ENCODE peak calls at places on chromosomes 13 and 19, in eight cellular contexts. U, T, B, X, R, Z, G and D are unnamed samples.

GRCh38 chr19:4870025-4870700 is 2.7 kb upstream of the PLIN3 start:
- DNase-seq in U (peak; percentile 81), T (peak; percentile 66), B (no peak), X (no peak), R (no peak), Z (peak; percentile 60), G (peak; percentile 92), D (no peak)

GRCh38 chr13:46603165-46603603 is 50.2 kb downstream of the LRCH1 start:
- DNase-seq in U (no peak), T (no peak), B (no peak), X (no peak), R (no peak), Z (no peak), G (peak; percentile 44), D (no peak)

GRCh38 chr13:27125357-27126282 is 46.0 kb downstream of the USP12 start:
- DNase-seq in U (no peak), T (no peak), B (no peak), X (no peak), R (no peak), Z (no peak), G (no peak), D (no peak)

GRCh38 chr19:16586477-16586871 is 14.3 kb upstream of the SLC35E1 start:
- DNase-seq in U (no peak), T (no peak), B (no peak), X (no peak), R (no peak), Z (no peak), G (no peak), D (no peak)

GRCh38 chr19:15248648-15249559 is 16.7 kb upstream of the EPHX3 start:
- DNase-seq in U (peak; percentile 67), T (peak; percentile 61), B (peak; percentile 88), X (no peak), R (no peak), Z (peak; percentile 64), G (peak; percentile 92), D (no peak)

GRCh38 chr19:15787611-15788155 is at the start of gene OR10H5:
- DNase-seq in U (no peak), T (no peak), B (no peak), X (no peak), R (no peak), Z (no peak), G (no peak), D (no peak)

GRCh38 chr19:31350693-31351211 is 1.5 kb upstream of the TSHZ3 start:
- DNase-seq in U (peak; percentile 49), T (no peak), B (peak; percentile 65), X (peak; percentile 87), R (no peak), Z (no peak), G (peak; percentile 66), D (no peak)

GRCh38 chr13:73259061-73259908 is 200.5 kb downstream of the KLF5 start:
- DNase-seq in U (no peak), T (peak; percentile 20), B (no peak), X (no peak), R (no peak), Z (no peak), G (peak; percentile 38), D (no peak)

GRCh38 chr19:2813235-2814160 is 6.2 kb upstream of the ZNF554 start:
- DNase-seq in U (no peak), T (no peak), B (no peak), X (peak; percentile 94), R (no peak), Z (no peak), G (no peak), D (no peak)

GRCh38 chr13:52070929-52071523 is 46.5 kb downstream of the UTP14C start:
- DNase-seq in U (no peak), T (no peak), B (no peak), X (peak; percentile 36), R (no peak), Z (no peak), G (peak; percentile 48), D (no peak)

GRCh38 chr13:98889419-98890079 is 88.3 kb downstream of the DOCK9 start:
- DNase-seq in U (no peak), T (no peak), B (no peak), X (no peak), R (no peak), Z (no peak), G (no peak), D (no peak)

GRCh38 chr13:114064516-114065140 is 67.8 kb downstream of the RASA3 start:
- DNase-seq in U (no peak), T (no peak), B (peak; percentile 41), X (peak; percentile 83), R (no peak), Z (no peak), G (peak; percentile 60), D (no peak)

GRCh38 chr13:61383101-61383500 is 32.5 kb downstream of the PCDH20 start:
- DNase-seq in U (no peak), T (no peak), B (no peak), X (no peak), R (no peak), Z (no peak), G (no peak), D (no peak)

GRCh38 chr19:54010474-54010873 is 19.0 kb downstream of the CACNG6 start:
- DNase-seq in U (no peak), T (no peak), B (no peak), X (no peak), R (no peak), Z (no peak), G (no peak), D (no peak)

GRCh38 chr13:20231839-20232555 is at the start of gene GJB6:
- DNase-seq in U (no peak), T (no peak), B (no peak), X (peak; percentile 32), R (no peak), Z (no peak), G (no peak), D (no peak)

GRCh38 chr13:98975822-98976261 is 2.0 kb downstream of the DOCK9 start:
- DNase-seq in U (no peak), T (no peak), B (no peak), X (no peak), R (no peak), Z (no peak), G (peak; percentile 21), D (no peak)

GRCh38 chr13:44692173-44692713 is 116.1 kb upstream of the TSC22D1 start:
- DNase-seq in U (no peak), T (no peak), B (no peak), X (no peak), R (no peak), Z (no peak), G (peak; percentile 21), D (no peak)

GRCh38 chr19:6412111-6412999 is 12.3 kb downstream of the KHSRP start:
- DNase-seq in U (no peak), T (no peak), B (no peak), X (peak; percentile 78), R (peak; percentile 18), Z (no peak), G (peak; percentile 27), D (no peak)

GRCh38 chr13:73708393-73708985 is 425.7 kb downstream of the KLF12 start:
- DNase-seq in U (no peak), T (peak; percentile 39), B (peak; percentile 38), X (peak; percentile 54), R (peak; percentile 35), Z (no peak), G (peak; percentile 84), D (no peak)

GRCh38 chr19:14381689-14382474 is 638 bp downstream of the ADGRE5 start:
- DNase-seq in U (peak; percentile 74), T (no peak), B (peak; percentile 48), X (no peak), R (peak; percentile 91), Z (peak; percentile 76), G (peak; percentile 53), D (no peak)

GRCh38 chr13:41827507-41828213 is 133.2 kb downstream of the VWA8 start:
- DNase-seq in U (no peak), T (peak; percentile 75), B (no peak), X (no peak), R (no peak), Z (peak; percentile 7), G (peak; percentile 93), D (no peak)
- H3K27ac ChIP-seq in U (no peak overlapping the region), T (no peak overlapping the region), B (peak overlapping the region; percentile 26), X (peak overlapping the region; percentile 50), R (no peak overlapping the region), Z (peak overlapping the region; percentile 55), G (no peak overlapping the region), D (no peak overlapping the region)

GRCh38 chr19:1113278-1113985 is 9.6 kb downstream of the GPX4 start:
- DNase-seq in U (peak; percentile 95), T (peak; percentile 94), B (peak; percentile 97), X (peak; percentile 100), R (peak; percentile 78), Z (peak; percentile 86), G (peak; percentile 98), D (no peak)
- H3K27me3 ChIP-seq in U (no peaks in the 10 kb centered on the region), T (no peaks in the 10 kb centered on the region), B (no peaks in the 10 kb centered on the region), X (no peaks in the 10 kb centered on the region), R (no peaks in the 10 kb centered on the region), Z (no peaks in the 10 kb centered on the region), G (no peaks in the 10 kb centered on the region), D (no peaks in the 10 kb centered on the region)

DNA sequence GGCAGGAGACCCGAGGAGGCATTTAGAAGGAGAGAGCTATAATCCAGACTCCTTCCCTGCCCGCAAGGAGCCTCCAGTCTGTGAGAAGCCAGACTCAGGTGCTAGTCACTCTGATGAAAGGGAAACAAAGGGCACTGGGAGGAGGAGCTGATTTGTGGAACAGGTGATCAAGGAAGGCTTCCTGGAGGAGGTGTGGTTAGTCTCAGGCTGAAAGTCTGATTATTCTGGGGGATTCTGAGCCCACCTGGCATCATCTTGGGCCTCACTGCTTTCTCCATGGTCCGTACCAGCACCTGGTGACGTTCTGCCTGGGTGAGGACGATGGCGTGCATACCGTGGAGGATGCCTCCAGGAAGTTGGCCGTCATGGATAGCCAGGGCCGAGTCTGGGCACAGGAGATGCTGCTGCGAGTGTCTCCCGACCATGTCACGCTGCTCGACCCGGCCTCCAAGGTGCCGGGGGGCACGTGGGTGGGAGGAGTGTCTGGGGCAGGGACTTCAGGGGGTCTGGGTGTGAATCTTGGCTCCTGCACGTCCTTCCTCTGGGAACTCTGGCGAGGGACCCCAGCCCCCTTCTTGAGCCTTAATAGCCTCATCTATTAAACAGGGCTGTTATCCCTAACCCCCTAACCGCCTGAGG is 3.9 kb downstream of the EPS8L1 start:
- DNase-seq in U (no peak), T (no peak), B (no peak), X (no peak), R (no peak), Z (no peak), G (no peak), D (no peak)
- H3K27ac ChIP-seq in U (no peak overlapping the region), T (no peak overlapping the region), B (no peak overlapping the region), X (no peak overlapping the region), R (no peak overlapping the region), Z (no peak overlapping the region), G (no peak overlapping the region), D (no peak overlapping the region)

DNA sequence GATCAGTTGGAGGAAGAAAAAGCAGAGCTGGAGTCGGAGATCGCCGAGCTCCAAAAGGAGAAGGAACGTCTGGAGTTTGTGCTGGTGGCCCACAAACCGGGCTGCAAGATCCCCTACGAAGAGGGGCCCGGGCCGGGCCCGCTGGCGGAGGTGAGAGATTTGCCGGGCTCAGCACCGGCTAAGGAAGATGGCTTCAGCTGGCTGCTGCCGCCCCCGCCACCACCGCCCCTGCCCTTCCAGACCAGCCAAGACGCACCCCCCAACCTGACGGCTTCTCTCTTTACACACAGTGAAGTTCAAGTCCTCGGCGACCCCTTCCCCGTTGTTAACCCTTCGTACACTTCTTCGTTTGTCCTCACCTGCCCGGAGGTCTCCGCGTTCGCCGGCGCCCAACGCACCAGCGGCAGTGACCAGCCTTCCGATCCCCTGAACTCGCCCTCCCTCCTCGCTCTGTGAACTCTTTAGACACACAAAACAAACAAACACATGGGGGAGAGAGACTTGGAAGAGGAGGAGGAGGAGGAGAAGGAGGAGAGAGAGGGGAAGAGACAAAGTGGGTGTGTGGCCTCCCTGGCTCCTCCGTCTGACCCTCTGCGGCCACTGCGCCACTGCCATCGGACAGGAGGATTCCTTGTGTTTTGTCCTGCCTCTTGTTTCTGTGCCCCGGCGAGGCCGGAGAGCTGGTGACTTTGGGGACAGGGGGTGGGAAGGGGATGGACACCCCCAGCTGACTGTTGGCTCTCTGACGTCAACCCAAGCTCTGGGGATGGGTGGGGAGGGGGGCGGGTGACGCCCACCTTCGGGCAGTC is 5.0 kb downstream of the FOSB start:
- DNase-seq in U (no peak), T (no peak), B (no peak), X (no peak), R (peak; percentile 66), Z (no peak), G (peak; percentile 39), D (no peak)
- H3K27me3 ChIP-seq in U (peaks cover 57% of the 10 kb centered on the region), T (no peaks in the 10 kb centered on the region), B (no peaks in the 10 kb centered on the region), X (no peaks in the 10 kb centered on the region), R (no peaks in the 10 kb centered on the region), Z (no peaks in the 10 kb centered on the region), G (no peaks in the 10 kb centered on the region), D (no peaks in the 10 kb centered on the region)